ENCODE peak calls at places on chromosomes 4 and X, in four cellular contexts. F, J, O and V are unnamed samples. For H3K27me3, the result is how much of the 10 kb centered on the place peaks cover.

GRCh38 chrX:115894087-115894486 is 276.5 kb upstream of the AGTR2 start:
- DNase-seq in J (no peak), F (peak), O (peak), V (no peak)

GRCh38 chr4:10154241-10154640 is 37.6 kb upstream of the WDR1 start:
- DNase-seq in F (no peak), O (no peak), J (no peak), V (no peak)

GRCh38 chrX:130114141-130114561 is 3.9 kb upstream of the ELF4 start:
- DNase-seq in F (peak), O (peak), J (peak), V (no peak)

GRCh38 chr4:39758176-39758575 is 60.2 kb downstream of the UBE2K start:
- DNase-seq in J (no peak), O (no peak), F (no peak), V (no peak)

GRCh38 chr4:126395661-126396060 is 1080.9 kb downstream of the FAT4 start:
- DNase-seq in O (no peak), J (peak), F (no peak), V (no peak)

GRCh38 chrX:24594531-24594930 is 52.6 kb downstream of the PCYT1B start:
- DNase-seq in J (no peak), O (no peak), F (no peak), V (no peak)

GRCh38 chr4:55312491-55313101 is 33.4 kb upstream of the SRD5A3 start:
- DNase-seq in O (peak), J (peak), F (no peak), V (peak)

GRCh38 chr4:13888112-13888511 is 260.6 kb upstream of the BOD1L1 start:
- DNase-seq in F (no peak), J (peak), O (no peak), V (no peak)

GRCh38 chrX:86021652-86022289 is 25.6 kb downstream of the CHM start:
- DNase-seq in F (no peak), O (no peak), J (no peak), V (no peak)

GRCh38 chr4:86595426-86595805 is 1.3 kb downstream of the PTPN13 start:
- DNase-seq in J (peak), O (no peak), F (no peak), V (no peak)

GRCh38 chr4:14446311-14446710 is 556.0 kb upstream of the CPEB2 start:
- DNase-seq in O (no peak), F (no peak), J (peak), V (no peak)

GRCh38 chr4:41160856-41161255 is 53.5 kb downstream of the APBB2 start:
- DNase-seq in J (no peak), F (no peak), O (no peak), V (no peak)

GRCh38 chr4:32440391-32440790 is 1720.2 kb downstream of the PCDH7 start:
- DNase-seq in J (no peak), F (no peak), O (no peak), V (no peak)

GRCh38 chr4:106344324-106344970 is 24.1 kb downstream of the GIMD1 start:
- DNase-seq in F (no peak), J (peak), O (no peak), V (no peak)

GRCh38 chr4:21018817-21019216 is 318.6 kb downstream of the PACRGL start:
- DNase-seq in J (no peak), F (no peak), O (no peak), V (no peak)

GRCh38 chrX:36035550-36035949 is 116.0 kb downstream of the CFAP47 start:
- DNase-seq in O (no peak), F (no peak), J (no peak), V (no peak)

GRCh38 chr4:98446499-98447375 is 185.6 kb downstream of the RAP1GDS1 start:
- DNase-seq in O (peak), F (no peak), J (peak), V (peak)

GRCh38 chrX:96098471-96098870 is 586.2 kb upstream of the DIAPH2 start:
- DNase-seq in J (no peak), F (no peak), O (no peak), V (no peak)

DNA sequence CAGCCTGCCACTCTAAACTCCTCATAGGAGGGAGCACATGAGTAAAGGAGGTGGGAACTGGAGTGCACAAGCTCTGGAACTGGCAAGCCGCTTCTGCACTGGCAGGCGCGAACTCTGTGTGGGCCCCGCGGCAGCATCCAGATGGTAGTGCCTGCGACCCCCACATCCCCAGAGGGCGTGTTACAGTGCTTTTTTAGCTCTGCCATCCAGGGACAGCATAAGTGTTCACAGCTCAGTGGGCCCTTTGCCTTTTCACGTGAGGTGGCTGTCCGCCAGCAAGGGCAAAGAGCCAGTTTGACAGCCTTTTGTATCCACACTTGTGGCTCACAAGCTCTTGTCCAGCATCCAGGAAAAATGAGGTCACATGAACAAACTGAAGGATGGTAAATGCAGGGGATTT is 581.6 kb upstream of the DIAPH2 start:
- DNase-seq in O (no peak), J (no peak), F (no peak), V (no peak)
- H3K27me3 ChIP-seq in O (under half), J (under half), F (under half), V (under half)

DNA sequence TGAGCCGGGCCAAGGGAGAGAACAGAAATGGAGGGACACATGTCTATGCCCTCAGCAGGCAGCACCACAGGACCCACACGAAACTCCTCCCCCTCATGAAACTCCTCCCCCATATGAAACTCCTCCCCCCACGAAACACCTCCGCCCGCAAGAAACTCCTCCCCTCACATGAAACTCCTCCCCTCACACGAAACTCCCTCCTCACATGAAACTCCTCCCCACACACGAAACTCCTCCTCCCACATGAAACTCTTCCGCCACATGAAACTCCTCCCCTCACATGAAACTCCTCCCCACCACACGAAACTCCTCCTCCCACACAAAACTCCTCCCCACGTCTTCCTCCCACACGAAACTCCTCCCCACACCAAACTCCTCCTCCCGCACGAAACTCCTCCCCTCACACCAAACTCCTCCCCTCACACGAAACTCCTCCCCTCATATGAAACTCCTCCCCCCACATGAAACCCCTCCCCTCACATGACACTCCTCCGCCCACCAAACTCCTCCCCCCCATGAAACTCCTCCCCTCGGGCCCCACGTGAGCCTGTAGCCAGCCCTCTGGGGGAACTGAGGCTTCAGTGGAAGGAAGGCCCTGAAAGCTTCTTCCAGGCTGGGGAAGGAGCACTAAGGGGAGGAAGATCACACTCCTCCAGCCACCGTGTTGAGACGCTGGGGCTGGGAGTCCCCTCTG is 15.2 kb downstream of the ADRA2C start:
- DNase-seq in O (peak), J (no peak), F (peak), V (no peak)
- H3K27me3 ChIP-seq in O (under half), J (under half), F (under half), V (under half)

DNA sequence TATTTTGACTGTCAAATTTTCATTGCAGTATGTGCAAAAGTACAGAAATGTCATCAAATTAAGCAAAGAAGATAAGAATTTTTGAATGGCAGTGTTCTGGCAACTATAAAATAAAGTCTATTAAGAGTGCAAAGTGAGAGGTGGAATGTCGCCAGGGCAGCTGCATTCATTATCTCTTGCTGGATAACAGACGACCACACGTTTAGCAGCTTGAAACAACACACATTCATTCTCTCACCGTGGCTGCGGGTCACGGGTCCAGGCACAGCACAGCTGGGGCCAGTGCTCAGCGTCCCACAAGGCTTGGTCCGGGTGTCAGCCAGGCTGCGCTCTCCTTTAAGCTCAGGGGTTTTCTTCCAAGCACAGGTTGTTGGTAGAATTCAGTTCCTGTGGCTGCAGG is 113.9 kb downstream of the GPR143 start:
- DNase-seq in J (no peak), O (no peak), F (no peak), V (no peak)
- H3K27me3 ChIP-seq in J (under half), O (under half), F (under half), V (under half)

DNA sequence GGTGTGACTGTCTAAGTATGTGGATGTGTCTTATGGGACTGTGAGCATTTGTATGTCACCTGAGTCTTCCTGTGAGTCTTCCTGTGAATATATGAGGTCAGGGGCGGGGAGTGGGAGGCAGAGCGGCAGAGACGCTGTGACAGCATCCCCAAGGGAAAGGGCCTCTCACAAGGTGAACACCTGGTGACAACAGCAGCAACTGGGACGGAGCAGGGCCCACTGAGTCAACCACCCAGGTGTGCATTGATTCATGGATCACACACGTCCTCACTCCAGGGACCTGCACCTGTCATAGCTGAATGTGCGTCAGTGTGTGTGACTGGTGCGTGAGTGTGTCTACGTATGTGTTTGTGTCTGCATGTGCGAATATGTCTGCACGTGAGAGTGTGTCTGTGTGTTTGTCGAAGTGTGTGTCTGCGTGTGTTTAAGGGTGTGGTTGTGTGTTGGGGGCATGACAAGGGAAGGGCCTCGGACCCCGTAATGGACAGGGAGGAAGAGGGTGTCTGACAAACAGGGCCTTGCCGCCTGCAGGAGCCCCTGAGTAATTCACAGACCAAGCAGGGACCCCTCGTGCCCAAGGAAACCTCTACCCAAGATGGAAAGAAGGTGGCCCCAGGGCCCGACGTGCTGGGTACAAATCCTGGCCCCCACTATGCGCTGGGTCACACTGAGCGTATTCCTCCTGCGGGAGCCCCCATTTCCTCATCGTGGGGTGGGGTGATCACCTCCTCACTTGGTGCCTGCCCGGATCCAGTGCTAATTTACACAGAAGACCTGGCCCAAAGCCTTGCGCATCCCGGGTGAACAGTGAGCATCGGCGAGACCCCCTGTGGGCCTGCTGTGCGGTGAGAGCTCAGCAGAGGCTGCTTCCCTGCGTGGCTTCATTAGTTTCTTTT is 76.7 kb downstream of the ABLIM2 start:
- DNase-seq in O (no peak), F (no peak), J (no peak), V (no peak)
- H3K27me3 ChIP-seq in O (under half), F (under half), J (under half), V (under half)

DNA sequence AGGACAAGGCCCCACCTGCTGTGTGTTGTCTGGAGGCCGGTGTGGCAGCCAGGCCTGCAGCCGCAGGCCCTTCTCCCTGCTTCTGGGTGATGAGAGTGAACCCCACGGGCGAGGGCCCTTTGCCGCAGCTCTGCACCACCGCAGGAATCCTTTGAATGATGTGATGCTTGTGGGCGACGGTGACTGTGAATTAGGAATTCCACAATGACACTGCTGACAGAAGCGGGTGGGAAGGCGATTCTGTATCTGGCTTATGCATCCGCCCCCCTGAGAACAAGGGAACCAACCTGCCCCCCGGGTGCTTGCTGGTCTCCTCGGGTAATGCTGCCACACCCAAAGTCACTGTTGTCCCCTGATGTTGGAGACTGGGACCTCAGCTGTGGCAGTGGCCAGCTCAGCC is 19.5 kb upstream of the MAN2B2 start:
- DNase-seq in F (no peak), J (no peak), O (no peak), V (no peak)
- H3K27me3 ChIP-seq in F (under half), J (under half), O (half or more), V (under half)